ENCODE peak calls at places on chromosomes 1 and 21, in eight cellular contexts. One of them, this sample, is unnamed.

GRCh38 chr1:181680871-181681270 is 197.6 kb downstream of the CACNA1E start:
- DNase-seq in AG10803: no peak
- DNase-seq in sigmoid colon: no peak
- DNase-seq in HFFc6: no peak
- DNase-seq in uterus: no peak
- DNase-seq in WERI-Rb-1: no peak
- DNase-seq in prostate gland: no peak
- DNase-seq in HFF-Myc: no peak
- DNase-seq in this sample: no peak

GRCh38 chr1:25435315-25436103 is 4.8 kb downstream of the MACO1 start:
- DNase-seq in WERI-Rb-1: no peak
- DNase-seq in prostate gland: peak; percentile 22
- DNase-seq in HFF-Myc: no peak
- DNase-seq in sigmoid colon: no peak
- DNase-seq in uterus: peak; percentile 33
- DNase-seq in HFFc6: no peak
- DNase-seq in AG10803: peak; percentile 33
- DNase-seq in this sample: peak; percentile 14

GRCh38 chr21:39564200-39564599 is 48.5 kb upstream of the B3GALT5 start:
- DNase-seq in sigmoid colon: no peak
- DNase-seq in HFF-Myc: no peak
- DNase-seq in WERI-Rb-1: no peak
- DNase-seq in AG10803: no peak
- DNase-seq in prostate gland: no peak
- DNase-seq in uterus: no peak
- DNase-seq in HFFc6: no peak
- DNase-seq in this sample: no peak

GRCh38 chr1:230153655-230154296 is 86.7 kb downstream of the GALNT2 start:
- DNase-seq in HFF-Myc: no peak
- DNase-seq in sigmoid colon: peak; percentile 77
- DNase-seq in prostate gland: no peak
- DNase-seq in WERI-Rb-1: no peak
- DNase-seq in HFFc6: no peak
- DNase-seq in AG10803: peak; percentile 74
- DNase-seq in uterus: no peak
- DNase-seq in this sample: no peak

GRCh38 chr1:12132078-12132477 is 34.7 kb upstream of the TNFRSF1B start:
- DNase-seq in HFFc6: peak; percentile 86
- DNase-seq in HFF-Myc: no peak
- DNase-seq in WERI-Rb-1: no peak
- DNase-seq in uterus: no peak
- DNase-seq in sigmoid colon: no peak
- DNase-seq in AG10803: peak; percentile 84
- DNase-seq in prostate gland: no peak
- DNase-seq in this sample: no peak

GRCh38 chr1:225921734-225922709 is 2.0 kb downstream of the PYCR2 start:
- DNase-seq in AG10803: peak; percentile 25
- DNase-seq in HFF-Myc: no peak
- DNase-seq in sigmoid colon: no peak
- DNase-seq in WERI-Rb-1: no peak
- DNase-seq in HFFc6: no peak
- DNase-seq in prostate gland: peak; percentile 81
- DNase-seq in uterus: no peak
- DNase-seq in this sample: no peak

GRCh38 chr1:52792002-52792401 is 50.6 kb upstream of the ZYG11A start:
- DNase-seq in AG10803: no peak
- DNase-seq in uterus: no peak
- DNase-seq in prostate gland: no peak
- DNase-seq in HFFc6: no peak
- DNase-seq in WERI-Rb-1: no peak
- DNase-seq in sigmoid colon: no peak
- DNase-seq in HFF-Myc: no peak
- DNase-seq in this sample: no peak

GRCh38 chr1:2242814-2243725 is 15.0 kb downstream of the SKI start:
- DNase-seq in uterus: no peak
- DNase-seq in HFFc6: no peak
- DNase-seq in sigmoid colon: no peak
- DNase-seq in AG10803: peak; percentile 46
- DNase-seq in HFF-Myc: no peak
- DNase-seq in prostate gland: no peak
- DNase-seq in WERI-Rb-1: no peak
- DNase-seq in this sample: no peak

GRCh38 chr1:236103646-236104218 is 38.6 kb upstream of the GPR137B start:
- DNase-seq in prostate gland: peak; percentile 37
- DNase-seq in uterus: peak; percentile 57
- DNase-seq in HFFc6: peak; percentile 31
- DNase-seq in sigmoid colon: no peak
- DNase-seq in WERI-Rb-1: peak; percentile 60
- DNase-seq in HFF-Myc: no peak
- DNase-seq in AG10803: peak; percentile 44
- DNase-seq in this sample: peak; percentile 78

GRCh38 chr1:244276646-244277045 is 175.1 kb downstream of the ADSS2 start:
- DNase-seq in AG10803: peak; percentile 26
- DNase-seq in HFF-Myc: no peak
- DNase-seq in sigmoid colon: no peak
- DNase-seq in prostate gland: no peak
- DNase-seq in HFFc6: no peak
- DNase-seq in WERI-Rb-1: no peak
- DNase-seq in uterus: no peak
- DNase-seq in this sample: no peak

GRCh38 chr1:154351363-154352068 is 26.2 kb downstream of the ATP8B2 start:
- DNase-seq in HFFc6: no peak
- DNase-seq in AG10803: no peak
- DNase-seq in uterus: no peak
- DNase-seq in sigmoid colon: no peak
- DNase-seq in HFF-Myc: no peak
- DNase-seq in prostate gland: peak; percentile 82
- DNase-seq in WERI-Rb-1: no peak
- DNase-seq in this sample: no peak

GRCh38 chr1:118388341-118388740 is 203.3 kb upstream of the SPAG17 start:
- DNase-seq in uterus: no peak
- DNase-seq in WERI-Rb-1: no peak
- DNase-seq in prostate gland: no peak
- DNase-seq in HFF-Myc: no peak
- DNase-seq in AG10803: peak; percentile 16
- DNase-seq in HFFc6: no peak
- DNase-seq in sigmoid colon: no peak
- DNase-seq in this sample: no peak

GRCh38 chr1:12112711-12113161 is 49.6 kb downstream of the TNFRSF8 start:
- DNase-seq in AG10803: peak; percentile 41
- DNase-seq in HFF-Myc: no peak
- DNase-seq in uterus: no peak
- DNase-seq in prostate gland: no peak
- DNase-seq in WERI-Rb-1: no peak
- DNase-seq in sigmoid colon: no peak
- DNase-seq in HFFc6: peak; percentile 73
- DNase-seq in this sample: no peak

GRCh38 chr1:6246497-6247295 is 2.7 kb downstream of the HES3 start:
- DNase-seq in AG10803: peak; percentile 63
- DNase-seq in sigmoid colon: peak; percentile 91
- DNase-seq in HFFc6: peak; percentile 44
- DNase-seq in WERI-Rb-1: peak; percentile 95
- DNase-seq in uterus: peak; percentile 79
- DNase-seq in prostate gland: peak; percentile 67
- DNase-seq in HFF-Myc: no peak
- DNase-seq in this sample: peak; percentile 88

GRCh38 chr1:230977781-230978490 is 725 bp downstream of the TTC13 start:
- DNase-seq in HFFc6: no peak
- DNase-seq in prostate gland: peak; percentile 5
- DNase-seq in HFF-Myc: no peak
- DNase-seq in WERI-Rb-1: peak; percentile 43
- DNase-seq in uterus: peak; percentile 17
- DNase-seq in sigmoid colon: no peak
- DNase-seq in AG10803: no peak
- DNase-seq in this sample: peak; percentile 23

GRCh38 chr1:42143875-42144274 is 9.3 kb upstream of the GUCA2B start:
- DNase-seq in AG10803: no peak
- DNase-seq in HFF-Myc: no peak
- DNase-seq in uterus: no peak
- DNase-seq in sigmoid colon: no peak
- DNase-seq in prostate gland: no peak
- DNase-seq in WERI-Rb-1: no peak
- DNase-seq in HFFc6: no peak
- DNase-seq in this sample: no peak

GRCh38 chr1:10755977-10756521 is 40.4 kb downstream of the CASZ1 start:
- DNase-seq in WERI-Rb-1: peak; percentile 83
- DNase-seq in AG10803: peak; percentile 32
- DNase-seq in HFF-Myc: no peak
- DNase-seq in uterus: peak; percentile 74
- DNase-seq in prostate gland: peak; percentile 53
- DNase-seq in HFFc6: no peak
- DNase-seq in sigmoid colon: peak; percentile 83
- DNase-seq in this sample: peak; percentile 49

GRCh38 chr1:40276122-40276521 is 18.1 kb downstream of the ZMPSTE24 start:
- DNase-seq in WERI-Rb-1: no peak
- DNase-seq in HFF-Myc: no peak
- DNase-seq in HFFc6: no peak
- DNase-seq in AG10803: no peak
- DNase-seq in prostate gland: no peak
- DNase-seq in sigmoid colon: no peak
- DNase-seq in uterus: no peak
- DNase-seq in this sample: no peak

GRCh38 chr1:40281852-40282251 is 23.8 kb downstream of the ZMPSTE24 start:
- DNase-seq in sigmoid colon: no peak
- DNase-seq in WERI-Rb-1: no peak
- DNase-seq in prostate gland: no peak
- DNase-seq in AG10803: no peak
- DNase-seq in uterus: no peak
- DNase-seq in HFFc6: no peak
- DNase-seq in HFF-Myc: no peak
- DNase-seq in this sample: no peak
- TF ChIP-seq CTCF in sigmoid colon: no peak
- TF ChIP-seq CTCF in WERI-Rb-1: no peak
- TF ChIP-seq CTCF in prostate gland: no peak
- TF ChIP-seq CTCF in AG10803: no peak
- TF ChIP-seq CTCF in uterus: no peak
- TF ChIP-seq CTCF in HFFc6: no peak
- TF ChIP-seq CTCF in HFF-Myc: no peak
- TF ChIP-seq CTCF in this sample: no peak

GRCh38 chr1:209106861-209107260 is 476.7 kb upstream of the CAMK1G start:
- DNase-seq in uterus: no peak
- DNase-seq in sigmoid colon: no peak
- DNase-seq in WERI-Rb-1: no peak
- DNase-seq in HFF-Myc: no peak
- DNase-seq in AG10803: no peak
- DNase-seq in HFFc6: no peak
- DNase-seq in prostate gland: no peak
- DNase-seq in this sample: no peak

GRCh38 chr1:209107535-209107934 is 476.0 kb upstream of the CAMK1G start:
- DNase-seq in sigmoid colon: no peak
- DNase-seq in AG10803: no peak
- DNase-seq in WERI-Rb-1: no peak
- DNase-seq in HFF-Myc: no peak
- DNase-seq in prostate gland: no peak
- DNase-seq in uterus: no peak
- DNase-seq in HFFc6: no peak
- DNase-seq in this sample: no peak

GRCh38 chr1:209105769-209106168 is 477.7 kb upstream of the CAMK1G start:
- DNase-seq in sigmoid colon: no peak
- DNase-seq in HFF-Myc: no peak
- DNase-seq in prostate gland: no peak
- DNase-seq in WERI-Rb-1: no peak
- DNase-seq in AG10803: no peak
- DNase-seq in uterus: no peak
- DNase-seq in HFFc6: no peak
- DNase-seq in this sample: no peak

GRCh38 chr1:209104646-209105045 is 478.9 kb upstream of the CAMK1G start:
- DNase-seq in prostate gland: no peak
- DNase-seq in HFFc6: no peak
- DNase-seq in HFF-Myc: no peak
- DNase-seq in sigmoid colon: no peak
- DNase-seq in AG10803: no peak
- DNase-seq in uterus: no peak
- DNase-seq in WERI-Rb-1: no peak
- DNase-seq in this sample: no peak

DNA sequence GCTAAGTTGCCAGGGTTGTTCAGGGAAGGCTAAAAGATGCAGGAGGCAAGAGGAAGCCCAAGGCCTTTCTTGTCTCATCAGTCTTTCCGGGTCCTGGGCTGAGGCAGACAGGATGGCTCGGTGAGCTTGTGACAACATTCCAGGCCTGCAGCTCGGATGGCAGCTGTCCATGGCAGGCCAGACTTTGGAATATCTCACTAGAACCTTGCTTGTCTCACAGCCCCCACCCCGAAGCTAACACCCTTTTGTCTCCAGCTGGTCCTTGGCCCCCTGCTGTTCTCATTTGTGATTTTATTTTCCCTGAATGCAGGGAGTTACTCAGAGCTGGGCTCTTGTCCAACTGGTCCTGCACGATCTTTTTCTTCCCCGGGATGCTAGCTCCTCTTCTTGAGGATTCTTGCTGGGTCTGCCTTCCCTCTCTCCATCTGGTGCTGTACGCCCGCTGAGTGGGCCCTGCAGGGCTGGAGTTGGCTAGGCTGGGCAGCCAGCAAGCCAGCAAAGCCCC is 477.2 kb upstream of the CAMK1G start:
- DNase-seq in sigmoid colon: no peak
- DNase-seq in HFF-Myc: peak; percentile 24
- DNase-seq in WERI-Rb-1: peak; percentile 35
- DNase-seq in HFFc6: peak; percentile 20
- DNase-seq in AG10803: peak; percentile 51
- DNase-seq in uterus: no peak
- DNase-seq in prostate gland: no peak
- DNase-seq in this sample: no peak
- TF ChIP-seq CTCF in sigmoid colon: no peak
- TF ChIP-seq CTCF in HFF-Myc: peak; percentile 12
- TF ChIP-seq CTCF in WERI-Rb-1: no peak
- TF ChIP-seq CTCF in HFFc6: no peak
- TF ChIP-seq CTCF in AG10803: peak; percentile 35
- TF ChIP-seq CTCF in uterus: no peak
- TF ChIP-seq CTCF in prostate gland: no peak
- TF ChIP-seq CTCF in this sample: no peak

DNA sequence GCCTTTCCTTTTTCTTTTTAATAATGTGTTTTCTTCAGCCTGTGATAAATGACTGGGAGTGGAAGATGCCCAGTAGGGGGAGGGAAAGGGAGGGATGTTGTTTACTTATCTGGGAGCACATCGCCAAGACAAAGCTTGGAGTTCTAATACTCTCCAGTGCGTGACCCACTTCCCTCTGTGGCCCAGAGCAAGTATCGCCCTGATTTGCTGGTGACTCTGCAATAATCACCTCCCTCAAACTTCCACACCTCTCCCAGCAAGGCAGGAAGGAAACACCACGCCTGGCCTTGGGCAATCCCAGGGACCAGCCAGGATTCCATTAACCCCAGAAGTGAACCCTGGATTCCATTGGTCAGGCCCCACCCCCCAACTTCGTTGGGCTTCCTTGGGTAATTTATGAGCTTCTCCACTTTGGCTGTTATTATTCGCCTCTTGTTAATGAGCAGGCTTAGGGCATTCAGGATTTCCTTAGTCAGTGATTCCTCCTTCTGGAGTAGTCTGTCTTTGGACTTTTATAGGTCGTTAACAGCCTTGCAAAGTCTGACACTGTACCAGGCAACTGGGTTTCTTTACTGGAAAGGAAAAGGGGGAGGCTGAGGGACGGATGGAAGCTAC is 24.3 kb upstream of the GRHL3 start:
- DNase-seq in HFFc6: peak; percentile 78
- DNase-seq in prostate gland: peak; percentile 76
- DNase-seq in sigmoid colon: peak; percentile 93
- DNase-seq in uterus: peak; percentile 89
- DNase-seq in WERI-Rb-1: no peak
- DNase-seq in AG10803: peak; percentile 84
- DNase-seq in HFF-Myc: peak; percentile 67
- DNase-seq in this sample: no peak
- TF ChIP-seq CTCF in HFFc6: peak; percentile 63
- TF ChIP-seq CTCF in prostate gland: peak; percentile 30
- TF ChIP-seq CTCF in sigmoid colon: no peak
- TF ChIP-seq CTCF in uterus: peak; percentile 28
- TF ChIP-seq CTCF in WERI-Rb-1: no peak
- TF ChIP-seq CTCF in AG10803: peak; percentile 36
- TF ChIP-seq CTCF in HFF-Myc: peak; percentile 32
- TF ChIP-seq CTCF in this sample: no peak

GRCh38 chr1:13950637-13951036 is 250.6 kb downstream of the PRDM2 start:
- DNase-seq in HFF-Myc: no peak
- DNase-seq in AG10803: no peak
- DNase-seq in uterus: no peak
- DNase-seq in prostate gland: no peak
- DNase-seq in sigmoid colon: no peak
- DNase-seq in HFFc6: no peak
- DNase-seq in WERI-Rb-1: peak; percentile 15
- DNase-seq in this sample: no peak
- TF ChIP-seq CTCF in HFF-Myc: no peak
- TF ChIP-seq CTCF in AG10803: peak; percentile 19
- TF ChIP-seq CTCF in uterus: no peak
- TF ChIP-seq CTCF in prostate gland: no peak
- TF ChIP-seq CTCF in sigmoid colon: no peak
- TF ChIP-seq CTCF in HFFc6: no peak
- TF ChIP-seq CTCF in WERI-Rb-1: peak; percentile 51
- TF ChIP-seq CTCF in this sample: no peak

This sample was measured in GM10248.